ENCODE peak calls at places on chromosomes 1 and 21, in four cellular contexts. A is sigmoid colon, L is stomach, Z is heart left ventricle. W is an unnamed sample.

GRCh38 chr1:173280899-173281660 is 73.9 kb upstream of the TNFSF4 start:
- DNase-seq in L (no peak), A (no peak), Z (no peak), W (no peak)

GRCh38 chr1:54302951-54303843 is 103.0 kb downstream of the SSBP3 start:
- DNase-seq in Z (no peak), L (no peak), A (no peak), W (no peak)

GRCh38 chr1:42328047-42328625 is 6.9 kb downstream of the FOXJ3 start:
- DNase-seq in Z (no peak), L (no peak), A (no peak), W (no peak)

GRCh38 chr1:109812691-109813393 is 49.1 kb upstream of the EPS8L3 start:
- DNase-seq in L (no peak), A (no peak), Z (no peak), W (no peak)

GRCh38 chr1:20139776-20140612 is 871 bp downstream of the PLA2G2F start:
- DNase-seq in A (peak; percentile 40), Z (no peak), L (no peak), W (no peak)

GRCh38 chr1:226255380-226255779 is 31.9 kb downstream of the MIXL1 start:
- DNase-seq in A (no peak), Z (no peak), L (no peak), W (no peak)

GRCh38 chr1:14366361-14367018 is 232.0 kb upstream of the KAZN start:
- DNase-seq in Z (no peak), L (no peak), A (no peak), W (no peak)

GRCh38 chr1:30698401-30698981 is 24.9 kb downstream of the MATN1 start:
- DNase-seq in A (peak; percentile 72), Z (no peak), L (no peak), W (no peak)

GRCh38 chr1:17251246-17251645 is 2.3 kb downstream of the PADI3 start:
- DNase-seq in L (no peak), Z (no peak), A (no peak), W (no peak)

GRCh38 chr21:44425307-44425894 is 29.9 kb upstream of the LRRC3 start:
- DNase-seq in Z (no peak), A (peak; percentile 57), L (no peak), W (no peak)

GRCh38 chr1:244068563-244068962 is 17.5 kb downstream of the ZBTB18 start:
- DNase-seq in Z (no peak), L (no peak), A (no peak), W (no peak)

GRCh38 chr1:47830021-47830420 is 167.2 kb downstream of the TRABD2B start:
- DNase-seq in Z (no peak), A (no peak), L (no peak), W (no peak)

GRCh38 chr1:72846891-72847290 is 564.6 kb upstream of the NEGR1 start:
- DNase-seq in Z (no peak), L (no peak), A (no peak), W (no peak)

GRCh38 chr1:25572708-25573590 is 29.5 kb downstream of the LDLRAP1 start:
- DNase-seq in A (no peak), L (peak; percentile 62), Z (no peak), W (peak; percentile 17)

GRCh38 chr1:192801451-192801850 is 7.4 kb upstream of the RGS2 start:
- DNase-seq in L (no peak), Z (no peak), A (no peak), W (no peak)

GRCh38 chr1:31422505-31423319 is 9.7 kb downstream of the SERINC2 start:
- DNase-seq in L (peak; percentile 80), A (peak; percentile 76), Z (peak; percentile 51), W (peak; percentile 39)

GRCh38 chr1:183272390-183272801 is 86.3 kb downstream of the LAMC2 start:
- DNase-seq in Z (no peak), L (no peak), A (no peak), W (no peak)

GRCh38 chr1:89451011-89451410 is 73.6 kb upstream of the LRRC8B start:
- DNase-seq in Z (no peak), L (no peak), A (no peak), W (no peak)

GRCh38 chr1:204441558-204441957 is 29.9 kb upstream of the PPP1R15B start:
- DNase-seq in Z (no peak), L (no peak), A (no peak), W (no peak)

GRCh38 chr1:246705368-246705767 is 18.8 kb upstream of the SCCPDH start:
- DNase-seq in A (no peak), L (no peak), Z (no peak), W (no peak)

GRCh38 chr1:93607814-93608187 is 73.8 kb downstream of the BCAR3 start:
- DNase-seq in A (no peak), L (no peak), Z (no peak), W (no peak)

GRCh38 chr1:234902774-234903173 is 225.9 kb downstream of the TOMM20 start:
- DNase-seq in L (no peak), A (peak; percentile 18), Z (no peak), W (no peak)

GRCh38 chr1:201816309-201816849 is 12.6 kb upstream of the IPO9 start:
- DNase-seq in L (no peak), A (no peak), Z (no peak), W (no peak)

GRCh38 chr21:39720126-39720778 is 24.7 kb upstream of the IGSF5 start:
- DNase-seq in Z (no peak), L (no peak), A (no peak), W (no peak)

GRCh38 chr1:109193653-109194590 is 19.8 kb upstream of the SARS1 start:
- DNase-seq in A (no peak), L (peak; percentile 64), Z (no peak), W (no peak)

GRCh38 chr1:119859647-119860046 is 36.7 kb downstream of the ADAM30 start:
- DNase-seq in L (no peak), Z (no peak), A (no peak), W (no peak)

GRCh38 chr1:210516092-210516491 is 187.4 kb downstream of the HHAT start:
- DNase-seq in A (no peak), Z (no peak), L (no peak), W (no peak)

GRCh38 chr21:29083306-29083705 is 9.9 kb upstream of the CCT8 start:
- DNase-seq in A (no peak), L (no peak), Z (no peak), W (no peak)

GRCh38 chr1:169201084-169201619 is 94.7 kb downstream of the ATP1B1 start:
- DNase-seq in A (no peak), Z (no peak), L (no peak), W (no peak)

GRCh38 chr1:12230549-12231275 is 882 bp downstream of the VPS13D start:
- DNase-seq in Z (peak; percentile 64), A (peak; percentile 73), L (peak; percentile 64), W (no peak)

GRCh38 chr1:30527511-30528140 is 195.8 kb downstream of the MATN1 start:
- DNase-seq in A (no peak), Z (peak; percentile 69), L (peak; percentile 21), W (no peak)

GRCh38 chr1:228861830-228862176 is 126.5 kb downstream of the RHOU start:
- DNase-seq in A (no peak), L (no peak), Z (no peak), W (no peak)

DNA sequence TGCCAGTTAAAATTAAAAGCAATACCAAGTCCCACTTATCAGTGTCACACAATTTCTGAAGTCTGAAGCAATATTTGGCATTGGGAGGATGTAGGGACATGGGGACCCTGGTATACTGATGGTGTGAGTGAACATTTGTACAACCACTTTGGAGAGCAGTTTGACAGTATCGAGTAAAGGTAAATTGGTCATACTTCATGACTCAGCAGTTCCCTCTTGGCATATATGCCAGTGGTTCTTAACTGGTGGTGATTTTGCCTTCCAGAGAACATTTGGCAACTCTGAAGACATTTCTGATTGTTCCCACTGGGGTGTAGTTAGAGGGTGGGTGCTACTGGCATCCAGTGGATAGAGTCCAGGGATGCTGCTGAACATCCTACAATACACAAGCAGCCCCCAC is 19.7 kb downstream of the FMOD start:
- DNase-seq in Z (no peak), A (no peak), L (no peak), W (no peak)
- H3K27me3 ChIP-seq in Z (no peaks in the 10 kb centered on the region), A (no peaks in the 10 kb centered on the region), L (no peaks in the 10 kb centered on the region), W (no peaks in the 10 kb centered on the region)

GRCh38 chr21:31161157-31161556 is 122.9 kb upstream of the KRTAP19-8 start:
- DNase-seq in Z (no peak), L (no peak), A (no peak), W (no peak)
- H3K4me3 ChIP-seq in Z (no peak overlapping the region), L (no peak overlapping the region), A (no peak overlapping the region), W (no peak overlapping the region)

GRCh38 chr1:111832521-111833155 is 76.9 kb downstream of the DDX20 start:
- DNase-seq in Z (no peak), L (no peak), A (no peak), W (no peak)

GRCh38 chr1:111836111-111836510 is 80.4 kb downstream of the DDX20 start:
- DNase-seq in A (no peak), L (no peak), Z (no peak), W (no peak)

GRCh38 chr1:111834956-111835355 is 79.3 kb downstream of the DDX20 start:
- DNase-seq in Z (no peak), L (no peak), A (no peak), W (no peak)

GRCh38 chr1:111831153-111831552 is 75.5 kb downstream of the DDX20 start:
- DNase-seq in A (no peak), L (no peak), Z (no peak), W (no peak)

GRCh38 chr1:111833334-111833733 is 77.6 kb downstream of the DDX20 start:
- DNase-seq in L (no peak), Z (no peak), A (no peak), W (no peak)
- H3K9me3 ChIP-seq in L (no peaks in the 10 kb centered on the region), Z (no peaks in the 10 kb centered on the region), A (no peaks in the 10 kb centered on the region), W (no peaks in the 10 kb centered on the region)

DNA sequence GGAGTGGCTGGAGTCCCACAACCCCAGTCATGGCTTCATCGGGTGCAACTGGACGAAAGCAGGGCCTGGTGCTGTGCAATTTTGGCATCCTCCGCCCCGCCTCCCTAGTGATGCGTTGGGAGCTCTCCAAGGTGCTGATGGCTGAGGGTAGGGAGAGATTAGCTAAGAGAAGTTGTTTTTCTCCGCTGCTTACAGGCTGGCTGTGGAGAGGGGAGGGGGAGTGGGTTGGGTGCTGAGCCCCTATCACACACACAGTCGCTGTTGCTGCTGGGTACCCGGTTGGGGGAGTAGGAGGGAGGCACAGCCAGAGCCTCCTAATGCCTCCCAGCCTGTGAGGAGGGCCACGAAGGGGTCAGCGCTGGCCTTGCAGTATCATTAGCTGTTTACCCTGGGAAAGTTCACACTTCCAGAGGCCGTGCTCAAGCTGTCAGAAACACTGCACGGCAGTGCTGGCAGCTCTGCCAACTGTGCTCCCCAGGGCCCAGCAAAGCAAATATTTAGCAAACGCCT is 110.0 kb downstream of the GRIK3 start:
- DNase-seq in L (peak; percentile 49), A (peak; percentile 63), Z (peak; percentile 49), W (no peak)
- H3K27me3 ChIP-seq in L (peaks cover 40% of the 10 kb centered on the region), A (peaks cover 11% of the 10 kb centered on the region), Z (peaks cover 10% of the 10 kb centered on the region), W (no peaks in the 10 kb centered on the region)

GRCh38 chr1:237012789-237013383 is 8.6 kb upstream of the MT1HL1 start:
- DNase-seq in A (peak; percentile 84), Z (peak; percentile 75), L (peak; percentile 80), W (no peak)
- H3K4me3 ChIP-seq in A (no peak overlapping the region), Z (no peak overlapping the region), L (peak overlapping the region; percentile 24), W (no peak overlapping the region)

W was measured in effector memory CD4-positive, alpha-beta T cell.